ENCODE peak calls at places on chromosomes 11 and 22, in seven cellular contexts. U is foreskin keratinocyte; A is natural killer cell; G is cardiac muscle cell; F is GM10248; I is adrenal gland; L is activated CD8-positive, alpha-beta T cell treated with anti-CD3 and anti-CD28 coated beads for 36 hours. H is an unnamed sample.

GRCh38 chr11:96328395-96329010 is 14.5 kb downstream of the MAML2 start:
- DNase-seq in U (no peak), A (no peak), G (peak; percentile 45), F (no peak), I (no peak), L (no peak), H (no peak)

GRCh38 chr11:131510662-131511061 is 140.2 kb downstream of the NTM start:
- DNase-seq in U (no peak), A (no peak), G (no peak), F (no peak), I (no peak), L (no peak), H (no peak)

GRCh38 chr22:22784249-22785039 is 103.2 kb upstream of the IGLL5 start:
- DNase-seq in U (no peak), A (no peak), G (no peak), F (no peak), I (no peak), L (no peak), H (no peak)

GRCh38 chr11:130215531-130216220 is 56.1 kb downstream of the ST14 start:
- DNase-seq in U (no peak), A (no peak), G (no peak), F (no peak), I (no peak), L (no peak), H (peak; percentile 80)

GRCh38 chr11:122367809-122368231 is 251.8 kb upstream of the BLID start:
- DNase-seq in U (peak; percentile 47), A (no peak), G (peak; percentile 59), F (no peak), I (peak; percentile 44), L (no peak), H (no peak)

GRCh38 chr11:24760681-24761080 is 263.8 kb downstream of the LUZP2 start:
- DNase-seq in U (peak; percentile 11), A (no peak), G (peak; percentile 4), F (no peak), I (no peak), L (no peak), H (no peak)

GRCh38 chr22:36405671-36406070 is 17.9 kb upstream of the MYH9 start:
- DNase-seq in U (no peak), A (peak; percentile 46), G (peak; percentile 59), F (no peak), I (peak; percentile 44), L (peak; percentile 73), H (no peak)

GRCh38 chr11:77144854-77145428 is 16.9 kb downstream of the MYO7A start:
- DNase-seq in U (no peak), A (no peak), G (no peak), F (no peak), I (no peak), L (no peak), H (no peak)

GRCh38 chr11:108121274-108122155 is at the start of gene ACAT1:
- DNase-seq in U (peak; percentile 46), A (peak; percentile 91), G (peak; percentile 93), F (peak; percentile 94), I (peak; percentile 97), L (peak; percentile 98), H (peak; percentile 98)
- TF ChIP-seq CTCF in U (peak; percentile 31), A (peak; percentile 13), G (no peak), F (no peak), I (peak; percentile 63), L (peak; percentile 3), H (peak; percentile 38)

GRCh38 chr11:45086526-45086925 is 59.9 kb upstream of the PRDM11 start:
- DNase-seq in U (no peak), A (no peak), G (no peak), F (no peak), I (no peak), L (no peak), H (no peak)

GRCh38 chr11:45082744-45083543 is 63.5 kb upstream of the PRDM11 start:
- DNase-seq in U (no peak), A (no peak), G (no peak), F (no peak), I (no peak), L (no peak), H (no peak)

GRCh38 chr11:45085657-45086501 is 60.6 kb upstream of the PRDM11 start:
- DNase-seq in U (no peak), A (no peak), G (no peak), F (no peak), I (no peak), L (no peak), H (no peak)

GRCh38 chr11:45079943-45080719 is 66.3 kb upstream of the PRDM11 start:
- DNase-seq in U (no peak), A (peak; percentile 45), G (no peak), F (peak; percentile 46), I (no peak), L (peak; percentile 76), H (no peak)

GRCh38 chr11:45083544-45084087 is 62.8 kb upstream of the PRDM11 start:
- DNase-seq in U (no peak), A (no peak), G (no peak), F (no peak), I (no peak), L (peak; percentile 32), H (no peak)
- TF ChIP-seq CTCF in U (peak; percentile 57), A (peak; percentile 19), G (peak; percentile 61), F (no peak), I (peak; percentile 33), L (no peak), H (peak; percentile 38)

DNA sequence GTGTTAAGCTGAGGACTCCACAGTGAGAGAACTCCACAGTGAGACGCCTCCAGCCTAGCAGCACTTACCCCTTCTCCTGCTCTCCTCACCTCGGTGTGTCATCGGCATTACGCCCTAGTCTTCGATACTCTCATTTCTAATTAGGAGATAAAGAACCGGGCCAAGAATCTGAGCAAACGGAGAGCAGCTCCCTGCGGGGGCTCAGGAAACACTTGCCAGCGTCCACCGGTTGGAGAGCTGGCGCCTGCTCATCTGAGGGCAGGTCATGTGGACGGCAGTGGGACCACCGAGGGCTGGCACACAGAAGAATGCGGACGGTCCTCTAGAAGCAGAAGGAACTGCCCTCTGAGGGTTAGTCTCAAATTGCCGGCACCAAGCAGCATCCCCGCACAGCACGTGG is 13.0 kb downstream of the CERK start:
- DNase-seq in U (no peak), A (no peak), G (no peak), F (no peak), I (no peak), L (no peak), H (no peak)
- TF ChIP-seq CTCF in U (no peak), A (no peak), G (no peak), F (no peak), I (no peak), L (no peak), H (no peak)

GRCh38 chr11:124415356-124415923 is 9.2 kb downstream of the OR8B4 start:
- DNase-seq in U (no peak), A (no peak), G (peak; percentile 74), F (peak; percentile 25), I (no peak), L (no peak), H (no peak)
- TF ChIP-seq CTCF in U (peak; percentile 71), A (peak; percentile 18), G (peak; percentile 67), F (peak; percentile 36), I (peak; percentile 51), L (peak; percentile 82), H (peak; percentile 63)

H was measured in osteocyte.